ENCODE peak calls at places on chromosomes 16 and 17, in four cellular contexts. C is GM12865; S is IMR-90; N is CD8-positive, alpha-beta T cell. R is an unnamed sample.

GRCh38 chr17:29205047-29205446 is 24.8 kb upstream of the MYO18A start:
- DNase-seq in C (no peak), S (no peak), N (no peak), R (no peak)

GRCh38 chr16:76081936-76082335 is 195.3 kb upstream of the CNTNAP4 start:
- DNase-seq in C (peak; percentile 1), S (no peak), N (no peak), R (no peak)

GRCh38 chr17:75105269-75106080 is 4.3 kb upstream of the ARMC7 start:
- DNase-seq in C (peak; percentile 71), S (peak; percentile 40), N (no peak), R (no peak)

GRCh38 chr17:17228521-17229279 is 8.3 kb downstream of the FLCN start:
- DNase-seq in C (no peak), S (no peak), N (no peak), R (no peak)

GRCh38 chr17:80751460-80752368 is 207.1 kb downstream of the RPTOR start:
- DNase-seq in C (no peak), S (peak; percentile 58), N (no peak), R (no peak)

GRCh38 chr16:57000271-57001025 is 11.1 kb downstream of the NLRC5 start:
- DNase-seq in C (peak; percentile 89), S (peak; percentile 97), N (no peak), R (no peak)

GRCh38 chr17:78585231-78585630 is 8.0 kb upstream of the DNAH17 start:
- DNase-seq in C (no peak), S (no peak), N (no peak), R (no peak)

GRCh38 chr17:2102931-2103398 is 48.1 kb downstream of the HIC1 start:
- DNase-seq in C (no peak), S (peak; percentile 90), N (no peak), R (no peak)

GRCh38 chr17:83135692-83136091 is 56.3 kb downstream of the METRNL start:
- DNase-seq in C (no peak), S (no peak), N (no peak), R (no peak)

GRCh38 chr17:2485543-2485942 is 26.1 kb downstream of the METTL16 start:
- DNase-seq in C (no peak), S (no peak), N (no peak), R (no peak)

GRCh38 chr17:12548558-12548957 is 117.1 kb upstream of the MYOCD start:
- DNase-seq in C (no peak), S (no peak), N (no peak), R (no peak)

GRCh38 chr16:7227193-7227825 is 105.3 kb upstream of the RBFOX1 start:
- DNase-seq in C (no peak), S (no peak), N (no peak), R (no peak)

DNA sequence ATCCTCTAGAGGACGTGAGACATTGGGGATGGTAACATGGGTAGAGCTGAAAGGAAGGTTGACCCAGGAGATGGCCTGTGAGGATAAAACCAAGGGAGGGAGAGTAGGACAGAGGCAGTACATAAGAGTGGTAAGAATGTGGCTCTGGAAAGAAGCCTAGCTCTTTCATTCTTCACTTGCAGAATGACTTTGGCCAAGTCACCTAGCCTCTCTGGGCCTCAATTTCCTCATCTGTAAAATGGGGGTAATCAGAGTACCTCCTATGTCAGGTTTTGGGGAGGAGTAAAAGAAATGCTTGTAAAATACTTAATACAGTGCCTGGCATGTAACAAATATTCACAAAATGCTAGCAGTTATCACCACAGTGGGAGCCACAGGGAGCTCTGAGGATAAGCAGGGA is 6.9 kb downstream of the KDM6B start:
- DNase-seq in C (no peak), S (no peak), N (no peak), R (no peak)
- H3K4me3 ChIP-seq in C (peak overlapping the region; percentile 89), S (no peak overlapping the region), N (peak overlapping the region; percentile 98), R (peak overlapping the region; percentile 70)

GRCh38 chr17:77387891-77388290 is 247.1 kb downstream of the SEC14L1 start:
- DNase-seq in C (no peak), S (no peak), N (no peak), R (no peak)
- H3K4me3 ChIP-seq in C (no peak overlapping the region), S (no peak overlapping the region), N (no peak overlapping the region), R (no peak overlapping the region)

GRCh38 chr17:41734139-41734948 is at the start of gene HAP1:
- DNase-seq in C (no peak), S (peak; percentile 8), N (no peak), R (no peak)
- H3K4me3 ChIP-seq in C (no peak within 1 kb of the TSS), S (peak within 1 kb of the TSS; percentile 35), N (no peak within 1 kb of the TSS), R (peak within 1 kb of the TSS; percentile 55)

DNA sequence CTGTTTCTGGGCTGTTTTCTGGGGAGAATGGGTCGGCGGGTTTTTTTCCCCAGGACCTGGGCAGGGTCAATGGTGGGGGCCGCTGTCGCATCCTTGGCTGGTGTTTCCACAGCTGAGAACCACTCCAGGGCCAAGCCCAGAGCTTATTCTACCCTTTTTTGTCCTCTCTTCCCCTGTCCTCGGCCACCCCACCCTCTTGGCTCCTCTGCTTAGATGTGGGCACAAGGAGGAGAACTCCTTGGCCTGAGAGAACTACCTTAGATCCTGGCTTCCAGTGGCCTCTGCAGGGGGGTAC is 4.0 kb downstream of the NOD2 start:
- DNase-seq in C (no peak), S (no peak), N (no peak), R (no peak)
- H3K4me3 ChIP-seq in C (peak overlapping the region; percentile 57), S (no peak overlapping the region), N (no peak overlapping the region), R (no peak overlapping the region)

GRCh38 chr17:35732806-35733136 is 1.3 kb downstream of the RASL10B start:
- DNase-seq in C (no peak), S (no peak), N (no peak), R (no peak)
- H3K4me3 ChIP-seq in C (no peak overlapping the region), S (no peak overlapping the region), N (no peak overlapping the region), R (no peak overlapping the region)

GRCh38 chr17:45870342-45870974 is 23.9 kb upstream of the MAPT start:
- DNase-seq in C (no peak), S (no peak), N (no peak), R (no peak)

GRCh38 chr17:45867702-45868101 is 23.0 kb downstream of the SPPL2C start:
- DNase-seq in C (no peak), S (no peak), N (no peak), R (no peak)

GRCh38 chr17:45868276-45868675 is 23.6 kb downstream of the SPPL2C start:
- DNase-seq in C (no peak), S (no peak), N (no peak), R (no peak)

GRCh38 chr17:45871718-45872117 is 22.6 kb upstream of the MAPT start:
- DNase-seq in C (no peak), S (no peak), N (no peak), R (no peak)

GRCh38 chr17:45869676-45870341 is 24.5 kb upstream of the MAPT start:
- DNase-seq in C (no peak), S (peak; percentile 4), N (no peak), R (no peak)
- H3K4me3 ChIP-seq in C (no peak overlapping the region), S (no peak overlapping the region), N (no peak overlapping the region), R (no peak overlapping the region)

GRCh38 chr17:8522577-8522976 is 86.9 kb downstream of the NDEL1 start:
- DNase-seq in C (no peak), S (no peak), N (no peak), R (no peak)
- H3K4me3 ChIP-seq in C (no peak overlapping the region), S (no peak overlapping the region), N (no peak overlapping the region), R (no peak overlapping the region)

DNA sequence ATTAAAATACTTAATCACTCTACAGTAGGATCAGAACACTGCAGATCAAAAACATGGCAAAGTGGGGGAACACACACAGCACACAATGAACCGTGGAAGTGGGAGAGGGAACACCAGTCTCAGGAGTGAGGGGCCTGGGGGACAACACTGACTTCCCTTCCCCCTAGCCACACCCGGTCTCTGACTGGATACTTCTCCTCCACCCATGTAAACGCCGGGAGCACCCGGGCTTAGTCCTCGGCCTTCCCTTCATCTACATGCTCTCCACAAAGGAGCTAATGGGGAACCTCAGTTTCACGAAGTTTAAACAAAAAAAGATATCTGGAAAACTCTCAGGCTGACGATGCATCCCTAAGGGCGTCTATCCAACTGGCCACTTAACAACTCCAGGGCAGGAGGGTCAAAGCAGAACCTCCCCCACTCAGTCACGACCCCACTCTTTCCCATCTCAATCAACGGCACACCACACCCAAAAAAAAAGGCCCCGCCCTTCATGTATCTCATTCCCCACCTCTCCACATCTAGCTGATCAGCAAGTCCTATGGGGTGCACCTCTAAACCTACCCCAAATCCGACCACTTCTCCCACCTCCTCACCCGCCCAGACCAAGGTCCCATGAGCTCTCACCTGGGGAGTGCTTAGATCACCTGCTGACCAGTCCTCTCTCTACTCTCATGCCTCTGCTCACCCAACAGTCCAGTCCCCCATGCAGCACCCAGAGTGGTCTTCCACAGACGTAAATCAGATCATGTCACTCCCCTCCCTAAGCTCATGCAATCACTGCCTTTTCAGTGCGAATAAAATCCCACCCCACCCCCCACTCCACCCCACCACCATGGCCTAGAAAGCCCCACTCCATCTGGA is 7.4 kb downstream of the ZDHHC7 start:
- DNase-seq in C (no peak), S (no peak), N (no peak), R (no peak)
- H3K4me3 ChIP-seq in C (no peak overlapping the region), S (no peak overlapping the region), N (no peak overlapping the region), R (no peak overlapping the region)

GRCh38 chr17:50955667-50956120 is 89.5 kb upstream of the TOB1 start:
- DNase-seq in C (no peak), S (no peak), N (no peak), R (no peak)

GRCh38 chr17:50954641-50955121 is 88.5 kb upstream of the TOB1 start:
- DNase-seq in C (no peak), S (no peak), N (no peak), R (no peak)

GRCh38 chr17:50953831-50954601 is 87.9 kb upstream of the TOB1 start:
- DNase-seq in C (peak; percentile 49), S (peak; percentile 82), N (no peak), R (no peak)

GRCh38 chr17:50956409-50956749 is 90.2 kb upstream of the TOB1 start:
- DNase-seq in C (no peak), S (no peak), N (no peak), R (no peak)

GRCh38 chr17:50955160-50955559 is 89.0 kb upstream of the TOB1 start:
- DNase-seq in C (no peak), S (no peak), N (no peak), R (no peak)
- H3K4me3 ChIP-seq in C (no peak overlapping the region), S (no peak overlapping the region), N (no peak overlapping the region), R (no peak overlapping the region)

GRCh38 chr16:53216798-53217197 is 162.0 kb downstream of the CHD9 start:
- DNase-seq in C (no peak), S (no peak), N (no peak), R (no peak)

GRCh38 chr16:53211253-53211652 is 156.5 kb downstream of the CHD9 start:
- DNase-seq in C (no peak), S (no peak), N (no peak), R (no peak)

GRCh38 chr16:53213542-53213941 is 158.8 kb downstream of the CHD9 start:
- DNase-seq in C (no peak), S (no peak), N (no peak), R (no peak)

GRCh38 chr16:53209489-53209888 is 154.7 kb downstream of the CHD9 start:
- DNase-seq in C (no peak), S (no peak), N (no peak), R (no peak)

DNA sequence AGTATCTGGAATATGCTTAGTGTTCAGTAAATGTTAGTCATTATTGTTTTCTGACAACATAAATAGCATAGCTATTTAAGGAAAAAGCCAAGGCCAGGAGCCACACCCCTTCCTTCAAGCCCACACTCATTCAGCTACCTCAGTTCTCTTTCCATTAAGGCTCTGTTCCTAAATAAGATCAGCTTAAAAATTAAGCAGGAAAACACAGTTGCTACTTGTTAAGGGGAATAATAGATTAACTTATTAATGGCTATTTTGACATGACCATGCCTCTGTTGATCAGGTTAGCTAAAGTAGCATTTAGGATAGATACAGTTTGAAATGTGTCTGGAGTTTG is 158.1 kb downstream of the CHD9 start:
- DNase-seq in C (no peak), S (no peak), N (no peak), R (no peak)
- H3K4me3 ChIP-seq in C (no peak overlapping the region), S (no peak overlapping the region), N (no peak overlapping the region), R (no peak overlapping the region)